ENCODE peak calls at places on chromosomes 6 and 20, in five cellular contexts. M is stimulated activated CD4-positive, alpha-beta T cell treated with anti-CD3 and anti-CD28 coated beads, Interleukin-15, amount 100 ng/mL, for 24 hours; P is dorsolateral prefrontal cortex; Z is renal cortical epithelial cell; T is NCI-H446 treated with DMSO at 0.1 percent for 48 hours. V is an unnamed sample.

GRCh38 chr6:19838442-19839236 is 1.5 kb downstream of the ID4 start:
- DNase-seq in P (no peak), M (peak; percentile 5), T (peak; percentile 14), Z (peak; percentile 52), V (peak; percentile 80)

GRCh38 chr6:20188630-20189075 is 23.6 kb downstream of the MBOAT1 start:
- DNase-seq in P (no peak), Z (peak; percentile 36), T (no peak), M (no peak), V (no peak)

GRCh38 chr6:88513920-88514319 is 347.8 kb upstream of the CNR1 start:
- DNase-seq in T (no peak), M (no peak), Z (no peak), P (no peak), V (no peak)

GRCh38 chr6:17015551-17016381 is 86.1 kb upstream of the STMND1 start:
- DNase-seq in M (peak; percentile 41), P (no peak), Z (peak; percentile 5), T (no peak), V (peak; percentile 3)

GRCh38 chr6:10976571-10976970 is 67.5 kb downstream of the ELOVL2 start:
- DNase-seq in P (no peak), Z (no peak), M (no peak), T (no peak), V (no peak)

GRCh38 chr6:142728910-142729481 is 216.0 kb downstream of the HIVEP2 start:
- DNase-seq in P (no peak), T (no peak), M (no peak), Z (no peak), V (no peak)

GRCh38 chr20:46772901-46773300 is 63.5 kb downstream of the SLC2A10 start:
- DNase-seq in M (no peak), Z (no peak), P (no peak), T (no peak), V (no peak)

GRCh38 chr20:42857446-42857845 is 332.3 kb downstream of the PTPRT start:
- DNase-seq in M (no peak), T (no peak), Z (no peak), P (peak; percentile 10), V (no peak)

GRCh38 chr20:63495771-63496403 is 3.0 kb downstream of the EEF1A2 start:
- DNase-seq in Z (no peak), M (peak; percentile 85), P (peak; percentile 66), T (no peak), V (peak; percentile 75)

GRCh38 chr6:157550114-157550989 is 169.4 kb downstream of the ZDHHC14 start:
- DNase-seq in P (no peak), M (peak; percentile 20), Z (no peak), T (no peak), V (no peak)

GRCh38 chr6:133697666-133698065 is 191.2 kb upstream of the TCF21 start:
- DNase-seq in T (peak; percentile 98), Z (no peak), P (no peak), M (no peak), V (no peak)

GRCh38 chr6:133827766-133828165 is 61.1 kb upstream of the TCF21 start:
- DNase-seq in Z (no peak), T (no peak), P (no peak), M (no peak), V (no peak)

GRCh38 chr6:167079853-167080297 is 43.0 kb upstream of the CCR6 start:
- DNase-seq in Z (no peak), M (peak; percentile 82), T (no peak), P (no peak), V (peak; percentile 82)

GRCh38 chr6:136717297-136717990 is 74.8 kb downstream of the MAP3K5 start:
- DNase-seq in T (no peak), M (no peak), Z (no peak), P (no peak), V (peak; percentile 62)

GRCh38 chr6:14816106-14816864 is 429.6 kb upstream of the JARID2 start:
- DNase-seq in M (no peak), P (no peak), Z (no peak), T (no peak), V (no peak)

GRCh38 chr20:47792021-47792618 is 6.8 kb upstream of the SULF2 start:
- DNase-seq in T (peak; percentile 99), M (no peak), P (no peak), Z (peak; percentile 99), V (no peak)

GRCh38 chr6:121485359-121485809 is 49.9 kb downstream of the GJA1 start:
- DNase-seq in P (no peak), T (no peak), Z (peak; percentile 15), M (no peak), V (no peak)

GRCh38 chr6:138107752-138108592 is 753 bp upstream of the PERP start:
- DNase-seq in Z (no peak), M (peak; percentile 19), P (no peak), T (no peak), V (no peak)